ENCODE peak calls at places on chromosomes 2 and 18, in nine cellular contexts. One of them, this sample, is unnamed.

GRCh38 chr2:101160454-101160853 is 9.3 kb upstream of the TBC1D8 start:
- DNase-seq in tibial artery: no peak
- DNase-seq in WTC11: no peak
- DNase-seq in MCF 10A: peak; percentile 88
- DNase-seq in astrocyte of the spinal cord: peak; percentile 63
- DNase-seq in right lobe of liver: no peak
- DNase-seq in breast epithelium: no peak
- DNase-seq in mesothelial cell of epicardium: no peak
- DNase-seq in Panc1: no peak
- DNase-seq in this sample: no peak

GRCh38 chr2:85120363-85120762 is 12.8 kb upstream of the TCF7L1 start:
- DNase-seq in tibial artery: no peak
- DNase-seq in WTC11: no peak
- DNase-seq in MCF 10A: no peak
- DNase-seq in astrocyte of the spinal cord: no peak
- DNase-seq in right lobe of liver: no peak
- DNase-seq in breast epithelium: no peak
- DNase-seq in mesothelial cell of epicardium: no peak
- DNase-seq in Panc1: no peak
- DNase-seq in this sample: no peak

GRCh38 chr2:205792908-205793307 is 110.6 kb downstream of the NRP2 start:
- DNase-seq in tibial artery: no peak
- DNase-seq in WTC11: no peak
- DNase-seq in MCF 10A: no peak
- DNase-seq in astrocyte of the spinal cord: no peak
- DNase-seq in right lobe of liver: no peak
- DNase-seq in breast epithelium: no peak
- DNase-seq in mesothelial cell of epicardium: no peak
- DNase-seq in Panc1: no peak
- DNase-seq in this sample: no peak

GRCh38 chr2:106996136-106996769 is 110.3 kb upstream of the ST6GAL2 start:
- DNase-seq in tibial artery: no peak
- DNase-seq in WTC11: no peak
- DNase-seq in MCF 10A: no peak
- DNase-seq in astrocyte of the spinal cord: no peak
- DNase-seq in right lobe of liver: no peak
- DNase-seq in breast epithelium: no peak
- DNase-seq in mesothelial cell of epicardium: no peak
- DNase-seq in Panc1: no peak
- DNase-seq in this sample: no peak

GRCh38 chr2:101763496-101764333 is 66.2 kb downstream of the MAP4K4 start:
- DNase-seq in tibial artery: no peak
- DNase-seq in WTC11: no peak
- DNase-seq in MCF 10A: peak; percentile 27
- DNase-seq in astrocyte of the spinal cord: no peak
- DNase-seq in right lobe of liver: no peak
- DNase-seq in breast epithelium: no peak
- DNase-seq in mesothelial cell of epicardium: no peak
- DNase-seq in Panc1: no peak
- DNase-seq in this sample: no peak

GRCh38 chr2:232890896-232891601 is 21.0 kb downstream of the SNORC start:
- DNase-seq in tibial artery: peak; percentile 60
- DNase-seq in WTC11: peak; percentile 77
- DNase-seq in MCF 10A: peak; percentile 80
- DNase-seq in astrocyte of the spinal cord: peak; percentile 14
- DNase-seq in right lobe of liver: peak; percentile 68
- DNase-seq in breast epithelium: peak; percentile 77
- DNase-seq in mesothelial cell of epicardium: no peak
- DNase-seq in Panc1: no peak
- DNase-seq in this sample: no peak

GRCh38 chr2:101815739-101816391 is 118.4 kb downstream of the MAP4K4 start:
- DNase-seq in tibial artery: no peak
- DNase-seq in WTC11: no peak
- DNase-seq in MCF 10A: no peak
- DNase-seq in astrocyte of the spinal cord: no peak
- DNase-seq in right lobe of liver: no peak
- DNase-seq in breast epithelium: no peak
- DNase-seq in mesothelial cell of epicardium: no peak
- DNase-seq in Panc1: no peak
- DNase-seq in this sample: no peak

GRCh38 chr2:42182654-42183308 is 13.6 kb downstream of the EML4 start:
- DNase-seq in tibial artery: no peak
- DNase-seq in WTC11: no peak
- DNase-seq in MCF 10A: no peak
- DNase-seq in astrocyte of the spinal cord: no peak
- DNase-seq in right lobe of liver: no peak
- DNase-seq in breast epithelium: no peak
- DNase-seq in mesothelial cell of epicardium: no peak
- DNase-seq in Panc1: no peak
- DNase-seq in this sample: no peak

GRCh38 chr18:574456-575228 is 5.5 kb upstream of the CETN1 start:
- DNase-seq in tibial artery: no peak
- DNase-seq in WTC11: no peak
- DNase-seq in MCF 10A: no peak
- DNase-seq in astrocyte of the spinal cord: no peak
- DNase-seq in right lobe of liver: no peak
- DNase-seq in breast epithelium: no peak
- DNase-seq in mesothelial cell of epicardium: no peak
- DNase-seq in Panc1: no peak
- DNase-seq in this sample: no peak

GRCh38 chr2:23579674-23580073 is 194.7 kb downstream of the KLHL29 start:
- DNase-seq in tibial artery: no peak
- DNase-seq in WTC11: no peak
- DNase-seq in MCF 10A: no peak
- DNase-seq in astrocyte of the spinal cord: no peak
- DNase-seq in right lobe of liver: no peak
- DNase-seq in breast epithelium: no peak
- DNase-seq in mesothelial cell of epicardium: no peak
- DNase-seq in Panc1: no peak
- DNase-seq in this sample: no peak

GRCh38 chr2:241037498-241037897 is 39.1 kb downstream of the SNED1 start:
- DNase-seq in tibial artery: no peak
- DNase-seq in WTC11: no peak
- DNase-seq in MCF 10A: no peak
- DNase-seq in astrocyte of the spinal cord: no peak
- DNase-seq in right lobe of liver: no peak
- DNase-seq in breast epithelium: peak; percentile 16
- DNase-seq in mesothelial cell of epicardium: no peak
- DNase-seq in Panc1: no peak
- DNase-seq in this sample: no peak

DNA sequence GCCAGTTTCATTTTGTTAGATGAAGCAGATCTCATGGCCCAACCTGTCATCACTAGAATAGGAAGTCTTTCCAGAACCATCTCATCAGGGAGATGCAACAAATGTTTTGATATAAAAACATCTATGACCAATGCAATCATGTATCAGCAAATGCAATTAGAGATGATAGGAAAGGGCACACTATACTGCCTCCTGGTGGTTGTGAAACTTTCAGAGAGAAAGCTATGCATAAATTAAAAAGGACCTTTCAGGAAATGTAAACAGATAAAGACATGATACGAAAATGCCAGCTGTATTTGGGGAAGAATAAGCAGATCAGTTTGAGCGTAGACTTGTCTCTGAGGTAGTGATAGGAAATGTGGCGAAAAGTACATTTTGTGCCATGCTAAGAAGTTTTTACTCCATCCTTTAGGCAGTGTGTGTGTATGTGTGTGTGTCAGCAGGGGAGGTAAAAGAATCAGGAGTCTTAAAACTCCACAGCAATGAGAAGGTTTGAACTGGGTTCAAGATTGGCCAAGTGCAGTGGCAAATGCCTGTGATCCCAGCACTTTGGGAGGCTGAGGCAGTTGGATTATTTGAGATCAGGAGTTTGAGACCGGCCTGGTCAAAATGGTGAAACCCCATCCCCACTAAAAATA is 479.3 kb downstream of the CPS1 start:
- DNase-seq in tibial artery: no peak
- DNase-seq in WTC11: no peak
- DNase-seq in MCF 10A: peak; percentile 58
- DNase-seq in astrocyte of the spinal cord: peak; percentile 36
- DNase-seq in right lobe of liver: no peak
- DNase-seq in breast epithelium: no peak
- DNase-seq in mesothelial cell of epicardium: no peak
- DNase-seq in Panc1: no peak
- DNase-seq in this sample: no peak
- TF ChIP-seq CTCF in tibial artery: peak; percentile 43
- TF ChIP-seq CTCF in WTC11: no peak
- TF ChIP-seq CTCF in MCF 10A: peak; percentile 43
- TF ChIP-seq CTCF in astrocyte of the spinal cord: peak; percentile 69
- TF ChIP-seq CTCF in right lobe of liver: peak; percentile 57
- TF ChIP-seq CTCF in breast epithelium: no peak
- TF ChIP-seq CTCF in mesothelial cell of epicardium: peak; percentile 48
- TF ChIP-seq CTCF in Panc1: peak; percentile 34
- TF ChIP-seq CTCF in this sample: no peak

GRCh38 chr18:37393945-37394609 is 171.5 kb downstream of the CELF4 start:
- DNase-seq in tibial artery: peak; percentile 75
- DNase-seq in WTC11: peak; percentile 91
- DNase-seq in MCF 10A: peak; percentile 32
- DNase-seq in astrocyte of the spinal cord: peak; percentile 29
- DNase-seq in right lobe of liver: peak; percentile 72
- DNase-seq in breast epithelium: peak; percentile 55
- DNase-seq in mesothelial cell of epicardium: peak; percentile 52
- DNase-seq in Panc1: no peak
- DNase-seq in this sample: no peak
- TF ChIP-seq CTCF in tibial artery: no peak
- TF ChIP-seq CTCF in WTC11: no peak
- TF ChIP-seq CTCF in MCF 10A: no peak
- TF ChIP-seq CTCF in astrocyte of the spinal cord: no peak
- TF ChIP-seq CTCF in right lobe of liver: no peak
- TF ChIP-seq CTCF in breast epithelium: no peak
- TF ChIP-seq CTCF in mesothelial cell of epicardium: no peak
- TF ChIP-seq CTCF in Panc1: no peak
- TF ChIP-seq CTCF in this sample: no peak

DNA sequence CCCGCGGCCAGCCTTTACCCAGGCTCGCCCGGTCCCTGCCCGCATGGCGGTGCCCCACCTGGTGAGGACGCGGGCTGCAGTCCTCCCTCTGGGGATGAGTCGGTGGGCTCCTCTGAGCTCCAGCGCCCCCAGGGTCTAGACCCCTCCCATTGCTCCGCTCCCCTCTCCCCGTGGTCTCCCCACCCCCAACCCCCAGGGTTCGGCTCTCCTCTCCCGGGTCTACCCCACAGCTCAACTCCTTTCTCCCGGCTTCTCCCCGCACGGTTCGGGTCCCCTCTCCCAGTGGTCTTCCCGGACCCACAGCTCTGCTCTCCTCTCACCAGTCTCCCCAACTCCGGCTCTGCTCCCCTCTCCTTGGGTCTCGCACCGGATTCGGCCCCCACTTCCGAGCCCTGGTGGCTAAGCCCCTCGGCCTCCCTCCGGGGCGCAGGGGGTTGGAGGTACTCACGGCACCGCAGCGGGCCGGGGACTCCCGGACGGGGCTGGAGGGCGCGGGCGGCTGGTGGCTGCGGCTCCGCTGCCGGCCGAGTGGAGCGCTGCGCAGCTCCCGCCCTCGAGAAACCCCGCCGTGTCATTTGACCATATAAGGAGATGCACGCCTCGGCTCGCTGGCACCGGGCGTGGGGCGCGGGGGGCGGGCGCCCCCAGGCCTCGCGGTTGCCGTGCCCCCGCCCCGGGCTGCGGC is at the start of gene FHL2:
- DNase-seq in tibial artery: peak; percentile 86
- DNase-seq in WTC11: peak; percentile 81
- DNase-seq in MCF 10A: peak; percentile 77
- DNase-seq in astrocyte of the spinal cord: peak; percentile 88
- DNase-seq in right lobe of liver: peak; percentile 80
- DNase-seq in breast epithelium: peak; percentile 69
- DNase-seq in mesothelial cell of epicardium: peak; percentile 85
- DNase-seq in Panc1: no peak
- DNase-seq in this sample: peak; percentile 53
- TF ChIP-seq CTCF in tibial artery: peak; percentile 50
- TF ChIP-seq CTCF in WTC11: no peak
- TF ChIP-seq CTCF in MCF 10A: peak; percentile 48
- TF ChIP-seq CTCF in astrocyte of the spinal cord: peak; percentile 46
- TF ChIP-seq CTCF in right lobe of liver: peak; percentile 42
- TF ChIP-seq CTCF in breast epithelium: peak; percentile 46
- TF ChIP-seq CTCF in mesothelial cell of epicardium: peak; percentile 36
- TF ChIP-seq CTCF in Panc1: peak; percentile 78
- TF ChIP-seq CTCF in this sample: peak; percentile 53

GRCh38 chr2:70995227-70995729 is 605 bp upstream of the TEX261 start:
- DNase-seq in tibial artery: peak; percentile 63
- DNase-seq in WTC11: peak; percentile 54
- DNase-seq in MCF 10A: peak; percentile 64
- DNase-seq in astrocyte of the spinal cord: peak; percentile 23
- DNase-seq in right lobe of liver: no peak
- DNase-seq in breast epithelium: no peak
- DNase-seq in mesothelial cell of epicardium: peak; percentile 42
- DNase-seq in Panc1: no peak
- DNase-seq in this sample: no peak
- TF ChIP-seq CTCF in tibial artery: peak; percentile 20
- TF ChIP-seq CTCF in WTC11: no peak
- TF ChIP-seq CTCF in MCF 10A: peak; percentile 35
- TF ChIP-seq CTCF in astrocyte of the spinal cord: peak; percentile 39
- TF ChIP-seq CTCF in right lobe of liver: peak; percentile 35
- TF ChIP-seq CTCF in breast epithelium: peak; percentile 27
- TF ChIP-seq CTCF in mesothelial cell of epicardium: peak; percentile 19
- TF ChIP-seq CTCF in Panc1: no peak
- TF ChIP-seq CTCF in this sample: no peak

DNA sequence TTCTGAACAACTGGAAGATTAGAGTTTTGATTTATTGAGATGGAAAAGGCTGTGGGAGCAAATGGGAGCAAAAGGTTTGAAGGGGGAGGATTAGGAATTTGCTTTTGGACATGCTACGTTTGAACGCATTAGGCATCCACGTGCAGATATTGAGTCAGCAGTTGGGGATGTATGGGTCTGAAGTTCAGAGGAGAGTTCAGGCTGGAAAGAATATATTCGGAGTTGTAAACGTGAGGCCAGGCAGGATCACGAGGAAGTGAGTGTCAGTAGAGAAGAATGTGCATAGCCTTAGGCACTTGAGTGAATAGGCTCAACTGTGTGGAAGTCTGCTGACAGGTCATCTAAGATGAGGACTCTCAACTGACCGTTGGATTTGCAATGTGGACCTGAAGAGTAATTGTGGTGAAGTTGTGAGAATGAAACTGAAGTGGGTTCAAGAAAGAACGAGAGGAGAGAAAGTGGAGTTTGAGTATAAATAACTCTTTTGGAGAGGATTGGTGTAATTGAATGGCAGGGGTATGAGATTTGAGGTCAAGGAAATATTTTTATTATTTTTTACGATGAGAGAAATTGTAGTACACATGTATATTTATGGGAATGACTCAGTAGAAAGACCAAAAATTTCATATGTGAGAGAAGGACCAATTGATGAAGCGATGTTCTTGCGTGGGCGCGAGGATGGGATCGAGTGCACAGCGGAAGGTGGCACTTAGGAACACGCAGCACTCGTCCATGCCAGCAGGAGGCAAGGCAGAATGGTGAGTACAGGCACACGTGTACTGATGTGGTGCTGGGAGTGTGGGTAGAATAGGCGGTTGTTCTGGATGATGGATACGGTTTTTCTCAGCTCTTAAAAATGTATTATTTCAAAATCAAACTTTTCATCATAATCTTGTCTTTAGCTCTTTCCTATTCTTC is 40.5 kb upstream of the POLE4 start:
- DNase-seq in tibial artery: no peak
- DNase-seq in WTC11: no peak
- DNase-seq in MCF 10A: peak; percentile 56
- DNase-seq in astrocyte of the spinal cord: peak; percentile 32
- DNase-seq in right lobe of liver: no peak
- DNase-seq in breast epithelium: no peak
- DNase-seq in mesothelial cell of epicardium: no peak
- DNase-seq in Panc1: peak; percentile 64
- DNase-seq in this sample: no peak
- TF ChIP-seq CTCF in tibial artery: no peak
- TF ChIP-seq CTCF in WTC11: no peak
- TF ChIP-seq CTCF in MCF 10A: no peak
- TF ChIP-seq CTCF in astrocyte of the spinal cord: no peak
- TF ChIP-seq CTCF in right lobe of liver: no peak
- TF ChIP-seq CTCF in breast epithelium: no peak
- TF ChIP-seq CTCF in mesothelial cell of epicardium: peak; percentile 25
- TF ChIP-seq CTCF in Panc1: no peak
- TF ChIP-seq CTCF in this sample: no peak

GRCh38 chr2:230266654-230267053 is 41.1 kb downstream of the SP140 start:
- DNase-seq in tibial artery: no peak
- DNase-seq in WTC11: no peak
- DNase-seq in MCF 10A: no peak
- DNase-seq in astrocyte of the spinal cord: no peak
- DNase-seq in right lobe of liver: no peak
- DNase-seq in breast epithelium: no peak
- DNase-seq in mesothelial cell of epicardium: no peak
- DNase-seq in Panc1: no peak
- DNase-seq in this sample: no peak
- TF ChIP-seq CTCF in tibial artery: no peak
- TF ChIP-seq CTCF in WTC11: no peak
- TF ChIP-seq CTCF in MCF 10A: no peak
- TF ChIP-seq CTCF in astrocyte of the spinal cord: no peak
- TF ChIP-seq CTCF in right lobe of liver: no peak
- TF ChIP-seq CTCF in breast epithelium: no peak
- TF ChIP-seq CTCF in mesothelial cell of epicardium: no peak
- TF ChIP-seq CTCF in Panc1: no peak
- TF ChIP-seq CTCF in this sample: no peak